ENCODE peak calls at places on chromosomes 12 and 14, in five cellular contexts. L is effector memory CD4-positive, alpha-beta T cell; C is neuronal stem cell; D is GM23248; E is mammary epithelial cell. I is an unnamed sample.

GRCh38 chr14:42703501-42703900 is 1096.8 kb downstream of the LRFN5 start:
- DNase-seq in L (no peak), D (no peak), C (no peak), E (no peak), I (no peak)

GRCh38 chr12:119578112-119578511 is 15.5 kb upstream of the TMEM233 start:
- DNase-seq in E (peak), D (peak), L (no peak), C (no peak), I (no peak)

GRCh38 chr12:47909839-47910465 is 5.2 kb upstream of the VDR start:
- DNase-seq in C (no peak), E (no peak), L (no peak), D (peak), I (no peak)

GRCh38 chr12:101045486-101046474 is 164.3 kb downstream of the SLC5A8 start:
- DNase-seq in C (no peak), E (peak), L (no peak), D (peak), I (no peak)

GRCh38 chr14:30445394-30445793 is 113.6 kb upstream of the G2E3 start:
- DNase-seq in D (no peak), L (no peak), E (no peak), C (peak), I (no peak)

GRCh38 chr14:88422919-88423318 is 37.5 kb downstream of the SPATA7 start:
- DNase-seq in E (peak), D (peak), C (no peak), L (no peak), I (no peak)

GRCh38 chr12:12719496-12719895 is 2.3 kb downstream of the CDKN1B start:
- DNase-seq in L (no peak), E (peak), C (no peak), D (peak), I (no peak)

GRCh38 chr12:124347805-124348658 is 53.1 kb downstream of the RFLNA start:
- DNase-seq in L (no peak), C (no peak), D (peak), E (no peak), I (no peak)

GRCh38 chr14:55414551-55414950 is 2.9 kb upstream of the ATG14 start:
- DNase-seq in L (no peak), C (no peak), E (no peak), D (no peak), I (no peak)

GRCh38 chr12:121786441-121786825 is 7.1 kb downstream of the RHOF start:
- DNase-seq in D (peak), C (no peak), L (peak), E (peak), I (no peak)

GRCh38 chr12:93380480-93381121 is 2.9 kb downstream of the NUDT4 start:
- DNase-seq in C (no peak), L (no peak), E (peak), D (peak), I (no peak)

GRCh38 chr12:66859751-66860440 is 181.0 kb upstream of the GRIP1 start:
- DNase-seq in D (peak), L (no peak), C (no peak), E (peak), I (no peak)

GRCh38 chr12:54471793-54472192 is 1.6 kb downstream of the GTSF1 start:
- DNase-seq in D (no peak), C (no peak), L (no peak), E (no peak), I (no peak)

GRCh38 chr12:111454716-111455447 is 49.2 kb downstream of the SH2B3 start:
- DNase-seq in C (no peak), L (no peak), E (no peak), D (no peak), I (no peak)

GRCh38 chr12:49982246-49983229 is 9.8 kb downstream of the AQP6 start:
- DNase-seq in E (no peak), L (no peak), D (peak), C (no peak), I (no peak)

GRCh38 chr12:49983892-49984291 is 11.1 kb downstream of the AQP6 start:
- DNase-seq in D (peak), L (no peak), C (no peak), E (peak), I (no peak)

GRCh38 chr12:49984960-49985359 is 12.2 kb downstream of the AQP6 start:
- DNase-seq in E (no peak), D (no peak), L (no peak), C (no peak), I (no peak)

GRCh38 chr12:49985981-49986380 is 13.2 kb downstream of the AQP6 start:
- DNase-seq in L (no peak), D (peak), C (no peak), E (no peak), I (no peak)

GRCh38 chr12:49984476-49984890 is 11.7 kb downstream of the AQP6 start:
- DNase-seq in E (no peak), L (no peak), D (no peak), C (no peak), I (no peak)
- H3K27ac ChIP-seq in E (no peak), L (no peak), D (peak), C (peak), I (no peak)

GRCh38 chr12:9669534-9669933 is at the start of gene CLEC2D:
- DNase-seq in C (no peak), L (no peak), E (no peak), D (no peak), I (no peak)

GRCh38 chr12:9669019-9669326 is 540 bp upstream of the CLEC2D start:
- DNase-seq in E (no peak), D (no peak), C (no peak), L (no peak), I (no peak)

GRCh38 chr12:9673404-9674225 is 4.1 kb downstream of the CLEC2D start:
- DNase-seq in D (peak), L (peak), E (peak), C (no peak), I (no peak)

GRCh38 chr12:9667403-9667802 is 2.1 kb upstream of the CLEC2D start:
- DNase-seq in L (no peak), C (no peak), D (no peak), E (no peak), I (no peak)

DNA sequence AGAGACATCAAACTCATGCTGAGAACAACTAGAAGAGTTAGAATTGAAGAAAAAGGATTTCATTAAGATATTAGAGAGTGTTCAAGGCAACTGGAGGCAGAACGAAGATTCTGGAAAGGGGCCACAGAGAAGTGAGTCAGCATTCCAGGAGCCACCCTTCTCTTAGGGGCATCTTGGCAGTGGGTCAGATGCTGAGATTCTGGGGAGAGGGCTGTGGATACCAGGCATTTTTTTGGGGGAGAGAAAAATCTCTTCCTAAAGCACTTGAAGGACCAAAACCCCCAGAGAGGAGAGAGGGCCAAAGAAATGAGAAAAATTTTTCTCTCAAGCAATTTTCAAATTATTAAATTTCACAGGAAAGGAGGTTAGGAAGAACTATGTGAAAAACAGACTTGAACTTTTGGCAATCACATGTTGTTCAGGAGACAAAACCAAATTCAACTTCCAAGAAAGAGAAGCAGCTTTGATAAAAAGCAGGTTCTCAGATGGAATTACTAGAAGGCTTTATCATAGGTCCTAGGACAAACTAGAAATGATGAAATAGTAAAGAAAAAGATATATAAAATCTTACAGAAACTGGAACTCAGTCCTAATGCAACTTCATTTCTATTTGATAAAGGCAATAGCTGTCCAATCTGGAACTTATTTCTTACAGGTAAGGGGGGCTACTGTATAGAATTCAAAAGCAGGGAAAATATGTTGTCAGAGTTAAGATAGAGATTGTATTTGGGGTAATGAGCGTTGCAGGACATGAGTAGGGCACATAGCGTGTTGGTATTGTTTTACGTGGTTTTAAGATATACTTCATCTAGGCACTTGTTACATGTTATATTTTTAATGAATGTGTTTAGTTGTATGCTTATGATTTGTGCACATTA is 1.1 kb upstream of the CLEC2D start:
- DNase-seq in C (no peak), L (no peak), D (peak), E (no peak), I (no peak)
- H3K27ac ChIP-seq in C (no peak), L (peak), D (peak), E (no peak), I (no peak)

DNA sequence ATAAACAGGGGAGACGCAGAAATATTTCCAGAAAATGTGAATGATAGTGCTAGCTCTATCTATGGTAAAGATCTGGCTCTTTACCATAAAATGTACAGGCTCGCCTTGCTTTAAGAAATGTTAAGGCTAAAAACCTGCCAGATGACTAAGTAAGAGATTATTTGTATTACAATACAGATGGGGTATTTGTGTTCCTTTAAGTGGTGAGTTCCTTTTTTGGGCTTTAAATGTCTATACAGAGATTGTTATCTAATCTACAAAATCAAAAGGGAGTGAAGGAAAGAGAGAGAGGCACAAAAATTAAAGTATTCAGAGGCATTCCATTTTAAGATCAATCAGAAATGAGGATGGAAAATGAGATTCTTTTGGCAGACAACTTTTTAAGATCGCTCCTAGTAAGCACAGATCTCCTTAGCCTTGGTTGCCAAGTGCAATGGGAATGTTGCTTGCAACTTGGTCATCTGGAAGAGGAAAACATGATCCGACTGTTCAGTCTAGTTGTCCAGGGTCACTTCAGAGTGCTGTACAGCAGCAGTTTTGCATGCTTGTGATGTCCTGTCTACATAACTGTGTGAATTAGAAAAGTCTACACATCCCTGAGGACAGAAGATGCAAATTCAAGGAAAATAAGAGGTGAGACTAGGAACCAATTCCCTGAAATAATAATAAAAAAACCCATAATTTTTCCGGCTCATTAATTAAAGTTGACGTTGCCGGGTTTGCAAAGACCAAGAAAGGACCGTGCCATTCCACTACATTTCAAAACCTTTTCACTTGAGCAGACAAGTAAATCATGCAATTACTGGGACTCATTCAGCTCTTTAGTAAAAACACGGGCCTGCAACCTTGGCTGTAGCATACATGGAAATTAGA is 380.8 kb downstream of the EGLN3 start:
- DNase-seq in C (no peak), L (no peak), E (no peak), D (peak), I (no peak)
- H3K27ac ChIP-seq in C (no peak), L (no peak), E (peak), D (no peak), I (no peak)

GRCh38 chr14:68549966-68550705 is 242.7 kb downstream of the ZFP36L1 start:
- DNase-seq in E (no peak), C (no peak), D (no peak), L (no peak), I (no peak)
- H3K27ac ChIP-seq in E (peak), C (no peak), D (peak), L (no peak), I (peak)

DNA sequence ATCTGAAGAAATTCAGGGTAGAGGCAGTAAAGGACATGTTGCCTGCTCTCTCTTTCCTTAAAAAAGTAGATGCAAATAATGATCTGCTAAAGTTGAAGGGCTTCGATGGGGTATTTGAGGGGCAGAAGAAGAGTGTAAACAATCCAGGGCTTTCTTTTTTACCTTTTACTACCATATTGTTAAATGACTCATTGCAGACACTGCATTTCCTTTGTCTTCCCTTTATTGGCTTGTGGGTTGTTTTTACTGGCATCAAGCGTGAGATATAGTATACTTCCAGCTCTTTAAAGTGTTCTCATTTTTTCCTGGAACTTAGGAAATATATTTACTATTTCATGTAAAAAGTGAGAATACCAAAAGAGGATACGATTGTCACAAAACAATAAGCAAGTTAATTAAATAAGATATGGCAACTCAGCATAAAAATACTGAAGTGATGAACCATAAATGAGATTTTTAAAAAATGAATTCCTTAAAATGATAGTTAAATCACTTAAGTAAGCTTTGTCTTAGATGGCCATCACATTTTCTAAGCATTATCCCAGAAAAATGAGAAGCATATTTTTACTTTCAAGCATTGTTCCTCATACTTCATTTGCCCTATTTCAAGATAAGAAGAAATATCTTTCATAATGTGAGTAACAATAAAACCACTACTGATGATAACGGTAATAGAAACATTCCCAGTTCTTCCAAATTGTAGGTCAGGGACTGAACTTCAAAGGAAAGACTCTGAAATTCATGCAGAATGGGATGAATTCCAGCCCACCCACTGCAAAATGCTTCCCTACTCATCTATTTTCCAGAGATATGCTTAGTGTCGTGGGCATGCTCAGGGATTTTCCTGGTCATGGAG is 72.4 kb upstream of the KRAS start:
- DNase-seq in E (peak), L (no peak), C (no peak), D (peak), I (no peak)
- H3K27ac ChIP-seq in E (no peak), L (no peak), C (no peak), D (no peak), I (no peak)

GRCh38 chr14:80425686-80426085 is 214.4 kb upstream of the DIO2 start:
- DNase-seq in C (no peak), E (peak), L (no peak), D (peak), I (no peak)
- H3K27ac ChIP-seq in C (no peak), E (peak), L (no peak), D (peak), I (no peak)